ENCODE peak calls at places on chromosomes 16 and 17, in nine cellular contexts. P, R, C, U, K, J, M, I and G are unnamed samples.
A peak's percentile ranks its signal among the peaks of the same experiment; 100 is the strongest.

GRCh38 chr16:82649766-82650165 is 23.0 kb downstream of the CDH13 start:
- DNase-seq in P (no peak), R (no peak), C (no peak), U (no peak), K (no peak), J (no peak), M (no peak), I (no peak), G (no peak)

GRCh38 chr16:86558355-86559193 is 3.5 kb upstream of the MTHFSD start:
- DNase-seq in P (no peak), R (no peak), C (no peak), U (no peak), K (no peak), J (no peak), M (no peak), I (no peak), G (no peak)

GRCh38 chr17:66549312-66549705 is 246.9 kb downstream of the PRKCA start:
- DNase-seq in P (no peak), R (no peak), C (no peak), U (no peak), K (peak; percentile 60), J (no peak), M (no peak), I (no peak), G (no peak)

GRCh38 chr16:58940609-58941008 is 206.5 kb upstream of the GOT2 start:
- DNase-seq in P (no peak), R (no peak), C (no peak), U (peak; percentile 10), K (no peak), J (no peak), M (no peak), I (no peak), G (no peak)

GRCh38 chr16:69169051-69169450 is 17.9 kb upstream of the SNTB2 start:
- DNase-seq in P (no peak), R (no peak), C (no peak), U (no peak), K (no peak), J (no peak), M (no peak), I (no peak), G (no peak)

GRCh38 chr17:73340093-73340596 is 28.3 kb upstream of the CDC42EP4 start:
- DNase-seq in P (peak; percentile 93), R (no peak), C (peak; percentile 81), U (no peak), K (peak; percentile 86), J (no peak), M (peak; percentile 79), I (peak; percentile 56), G (no peak)

GRCh38 chr16:4693956-4694663 is 748 bp downstream of the NUDT16L1 start:
- DNase-seq in P (peak; percentile 55), R (no peak), C (peak; percentile 78), U (peak; percentile 89), K (no peak), J (peak; percentile 72), M (no peak), I (peak; percentile 39), G (no peak)

GRCh38 chr17:1769826-1770477 is 8.1 kb downstream of the SERPINF1 start:
- DNase-seq in P (peak; percentile 12), R (no peak), C (no peak), U (no peak), K (no peak), J (no peak), M (no peak), I (no peak), G (peak; percentile 33)

GRCh38 chr16:24125199-24125598 is 130.9 kb upstream of the CACNG3 start:
- DNase-seq in P (no peak), R (no peak), C (no peak), U (no peak), K (no peak), J (no peak), M (no peak), I (no peak), G (no peak)

GRCh38 chr17:81492202-81492601 is 20.4 kb downstream of the ACTG1 start:
- DNase-seq in P (no peak), R (no peak), C (no peak), U (no peak), K (no peak), J (no peak), M (no peak), I (peak; percentile 68), G (no peak)

GRCh38 chr16:75727221-75727620 is 931 bp upstream of the CPHXL start:
- DNase-seq in P (no peak), R (no peak), C (no peak), U (no peak), K (no peak), J (no peak), M (no peak), I (peak; percentile 71), G (no peak)

GRCh38 chr17:58338907-58339774 is 10.5 kb upstream of the TSPOAP1 start:
- DNase-seq in P (peak; percentile 97), R (no peak), C (peak; percentile 76), U (no peak), K (no peak), J (no peak), M (no peak), I (peak; percentile 74), G (peak; percentile 82)

GRCh38 chr17:58338454-58338841 is 9.9 kb upstream of the TSPOAP1 start:
- DNase-seq in P (no peak), R (no peak), C (no peak), U (no peak), K (no peak), J (no peak), M (no peak), I (no peak), G (no peak)

GRCh38 chr17:58336456-58337094 is 8.0 kb upstream of the TSPOAP1 start:
- DNase-seq in P (peak; percentile 75), R (no peak), C (no peak), U (no peak), K (peak; percentile 23), J (no peak), M (peak; percentile 25), I (no peak), G (no peak)

GRCh38 chr17:58337126-58337599 is 8.6 kb upstream of the TSPOAP1 start:
- DNase-seq in P (peak; percentile 90), R (no peak), C (no peak), U (no peak), K (no peak), J (no peak), M (no peak), I (no peak), G (no peak)

GRCh38 chr17:58337600-58338453 is 9.2 kb upstream of the TSPOAP1 start:
- DNase-seq in P (peak; percentile 98), R (peak; percentile 81), C (peak; percentile 84), U (peak; percentile 78), K (peak; percentile 29), J (no peak), M (peak; percentile 70), I (peak; percentile 82), G (peak; percentile 52)
- TF ChIP-seq CTCF in P (no peak), R (no peak), C (no peak), U (no peak), K (no peak), J (no peak), M (no peak), I (no peak), G (no peak)

DNA sequence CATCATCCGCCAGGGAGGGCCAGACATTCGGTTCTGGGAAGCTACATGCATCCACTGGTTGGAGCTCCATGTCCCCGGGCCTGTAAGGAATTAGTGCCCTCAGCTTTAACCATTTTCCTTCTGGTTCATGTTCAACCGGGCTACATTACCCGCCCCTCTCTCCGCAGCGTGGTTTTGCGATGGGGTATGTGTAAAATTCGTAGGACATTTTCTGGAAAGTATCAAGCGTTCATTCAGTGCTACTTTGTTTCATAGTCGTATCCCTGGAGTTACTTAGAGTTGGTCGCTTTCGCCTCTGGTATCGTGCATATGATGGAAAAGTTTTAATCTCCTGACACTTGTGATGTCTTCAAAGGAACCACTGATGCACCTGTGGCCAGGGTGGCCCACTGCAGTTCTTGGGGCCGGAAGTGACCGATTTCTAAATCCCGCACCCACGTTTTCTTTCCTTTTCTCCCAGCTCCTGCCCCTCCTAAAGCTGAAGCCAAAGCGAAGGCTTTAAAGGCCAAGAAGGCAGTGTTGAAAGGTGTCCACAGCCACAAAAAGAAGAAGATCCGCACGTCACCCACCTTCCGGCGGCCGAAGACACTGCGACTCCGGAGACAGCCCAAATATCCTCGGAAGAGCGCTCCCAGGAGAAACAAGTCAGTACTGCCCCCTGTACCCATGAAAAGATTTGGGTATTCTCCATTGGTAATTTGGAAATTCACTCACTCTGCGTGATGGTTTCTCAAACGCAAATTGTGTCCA is 637 bp downstream of the RPL23A start:
- DNase-seq in P (peak; percentile 63), R (no peak), C (no peak), U (no peak), K (no peak), J (no peak), M (no peak), I (no peak), G (no peak)
- TF ChIP-seq CTCF in P (no peak), R (no peak), C (no peak), U (peak; percentile 3), K (no peak), J (peak; percentile 50), M (peak; percentile 13), I (no peak), G (peak; percentile 30)

GRCh38 chr17:33334703-33335102 is 41.6 kb upstream of the ASIC2 start:
- DNase-seq in P (no peak), R (no peak), C (no peak), U (no peak), K (no peak), J (no peak), M (no peak), I (no peak), G (no peak)

GRCh38 chr17:33330877-33331276 is 37.8 kb upstream of the ASIC2 start:
- DNase-seq in P (no peak), R (no peak), C (no peak), U (no peak), K (no peak), J (no peak), M (no peak), I (no peak), G (no peak)

GRCh38 chr17:33338242-33338641 is 45.1 kb upstream of the ASIC2 start:
- DNase-seq in P (no peak), R (no peak), C (no peak), U (no peak), K (no peak), J (no peak), M (no peak), I (no peak), G (no peak)

DNA sequence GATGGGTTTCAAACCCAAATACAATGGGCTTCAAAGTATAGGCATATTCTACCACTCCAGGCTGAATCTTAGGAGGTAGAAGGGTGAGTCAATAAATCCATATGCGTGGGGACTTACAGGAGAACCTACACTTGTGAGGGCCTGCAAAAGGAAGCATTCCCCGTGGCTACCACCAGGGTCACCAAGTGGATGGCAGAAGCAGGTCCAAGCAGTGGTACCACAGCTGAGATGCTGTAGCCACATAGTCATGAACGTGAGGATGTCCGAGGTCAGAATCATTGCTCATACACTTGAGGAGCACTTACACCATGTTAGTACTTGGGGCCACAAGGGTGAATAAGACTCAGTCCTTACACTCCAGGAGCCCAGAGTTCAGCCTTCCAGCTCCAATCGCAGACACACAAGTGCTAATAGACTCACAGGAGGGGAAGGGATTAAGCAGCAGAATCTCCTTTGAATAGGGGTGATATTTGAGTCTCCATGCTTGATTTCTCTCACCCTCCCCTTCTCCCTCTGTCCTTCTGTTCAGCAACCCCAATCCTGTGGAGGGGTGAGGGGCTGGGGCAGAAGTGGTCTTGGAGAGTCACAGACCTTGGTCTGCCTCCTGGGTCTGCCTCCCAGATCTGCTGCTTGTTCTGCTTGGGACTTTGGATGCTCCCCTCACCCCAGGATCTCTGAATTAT is 42.5 kb upstream of the ASIC2 start:
- DNase-seq in P (peak; percentile 9), R (no peak), C (no peak), U (no peak), K (no peak), J (no peak), M (no peak), I (peak; percentile 67), G (peak; percentile 24)
- TF ChIP-seq CTCF in P (peak; percentile 31), R (no peak), C (no peak), U (peak; percentile 11), K (no peak), J (peak; percentile 27), M (no peak), I (peak; percentile 68), G (peak; percentile 31)

GRCh38 chr16:7086842-7087616 is 245.6 kb upstream of the RBFOX1 start:
- DNase-seq in P (peak; percentile 1), R (no peak), C (no peak), U (no peak), K (no peak), J (peak; percentile 68), M (no peak), I (peak; percentile 84), G (peak; percentile 72)
- TF ChIP-seq CTCF in P (no peak), R (no peak), C (no peak), U (no peak), K (no peak), J (peak; percentile 75), M (no peak), I (peak; percentile 95), G (no peak)